ENCODE peak calls at places on chromosomes 12 and 14, in four cellular contexts. One of them, this sample, is unnamed.
A peak's percentile ranks its signal among the peaks of the same experiment; 100 is the strongest.

GRCh38 chr14:23539209-23539866 is 12.2 kb downstream of the ZFHX2 start:
- DNase-seq in left ventricle myocardium inferior: no peak
- DNase-seq in neural progenitor cell: peak; percentile 90
- DNase-seq in BJ: no peak
- DNase-seq in this sample: no peak

GRCh38 chr12:120164293-120164692 is 30.2 kb downstream of the GCN1 start:
- DNase-seq in neural progenitor cell: no peak
- DNase-seq in left ventricle myocardium inferior: no peak
- DNase-seq in BJ: no peak
- DNase-seq in this sample: no peak

GRCh38 chr12:117836476-117836875 is 132.3 kb downstream of the KSR2 start:
- DNase-seq in BJ: no peak
- DNase-seq in neural progenitor cell: no peak
- DNase-seq in left ventricle myocardium inferior: no peak
- DNase-seq in this sample: no peak

GRCh38 chr14:104143521-104144452 is 5.4 kb downstream of the KIF26A start:
- DNase-seq in left ventricle myocardium inferior: no peak
- DNase-seq in neural progenitor cell: no peak
- DNase-seq in BJ: no peak
- DNase-seq in this sample: no peak

GRCh38 chr14:100409016-100409385 is 85.9 kb downstream of the SLC25A47 start:
- DNase-seq in neural progenitor cell: no peak
- DNase-seq in left ventricle myocardium inferior: no peak
- DNase-seq in BJ: no peak
- DNase-seq in this sample: no peak

GRCh38 chr12:117120787-117121186 is 21.6 kb upstream of the TESC start:
- DNase-seq in neural progenitor cell: no peak
- DNase-seq in BJ: no peak
- DNase-seq in left ventricle myocardium inferior: no peak
- DNase-seq in this sample: no peak

GRCh38 chr14:64614992-64615391 is 65.2 kb downstream of the PPP1R36 start:
- DNase-seq in BJ: no peak
- DNase-seq in left ventricle myocardium inferior: no peak
- DNase-seq in neural progenitor cell: no peak
- DNase-seq in this sample: no peak

GRCh38 chr14:66477567-66477966 is 8.6 kb upstream of the CCDC196 start:
- DNase-seq in left ventricle myocardium inferior: no peak
- DNase-seq in BJ: no peak
- DNase-seq in neural progenitor cell: no peak
- DNase-seq in this sample: no peak

GRCh38 chr14:96084796-96085195 is 45.6 kb downstream of the C14orf132 start:
- DNase-seq in neural progenitor cell: no peak
- DNase-seq in left ventricle myocardium inferior: no peak
- DNase-seq in BJ: no peak
- DNase-seq in this sample: no peak

GRCh38 chr12:68790952-68791234 is 17.1 kb upstream of the MDM2 start:
- DNase-seq in left ventricle myocardium inferior: no peak
- DNase-seq in BJ: no peak
- DNase-seq in neural progenitor cell: no peak
- DNase-seq in this sample: no peak

GRCh38 chr14:91113829-91114078 is at the start of gene DGLUCY:
- DNase-seq in left ventricle myocardium inferior: peak; percentile 86
- DNase-seq in neural progenitor cell: no peak
- DNase-seq in BJ: peak; percentile 8
- DNase-seq in this sample: no peak

GRCh38 chr12:57740656-57741412 is 2.3 kb upstream of the AGAP2 start:
- DNase-seq in neural progenitor cell: no peak
- DNase-seq in BJ: no peak
- DNase-seq in left ventricle myocardium inferior: no peak
- DNase-seq in this sample: no peak

GRCh38 chr12:13173537-13173936 is 23.0 kb upstream of the EMP1 start:
- DNase-seq in neural progenitor cell: peak; percentile 50
- DNase-seq in BJ: peak; percentile 88
- DNase-seq in left ventricle myocardium inferior: peak; percentile 55
- DNase-seq in this sample: peak; percentile 83

GRCh38 chr14:58755026-58755929 is 117.5 kb downstream of the DACT1 start:
- DNase-seq in left ventricle myocardium inferior: no peak
- DNase-seq in neural progenitor cell: peak; percentile 16
- DNase-seq in BJ: no peak
- DNase-seq in this sample: no peak

GRCh38 chr12:47079365-47079893 is at the start of gene PCED1B:
- DNase-seq in left ventricle myocardium inferior: peak; percentile 78
- DNase-seq in BJ: no peak
- DNase-seq in neural progenitor cell: peak; percentile 77
- DNase-seq in this sample: no peak

GRCh38 chr12:47078086-47078395 is 1.4 kb upstream of the PCED1B start:
- DNase-seq in left ventricle myocardium inferior: no peak
- DNase-seq in neural progenitor cell: no peak
- DNase-seq in BJ: no peak
- DNase-seq in this sample: no peak

GRCh38 chr12:47075192-47076084 is 4.0 kb upstream of the PCED1B start:
- DNase-seq in neural progenitor cell: no peak
- DNase-seq in BJ: no peak
- DNase-seq in left ventricle myocardium inferior: no peak
- DNase-seq in this sample: no peak

GRCh38 chr12:47078733-47079364 is 572 bp upstream of the PCED1B start:
- DNase-seq in BJ: no peak
- DNase-seq in neural progenitor cell: peak; percentile 34
- DNase-seq in left ventricle myocardium inferior: no peak
- DNase-seq in this sample: no peak

DNA sequence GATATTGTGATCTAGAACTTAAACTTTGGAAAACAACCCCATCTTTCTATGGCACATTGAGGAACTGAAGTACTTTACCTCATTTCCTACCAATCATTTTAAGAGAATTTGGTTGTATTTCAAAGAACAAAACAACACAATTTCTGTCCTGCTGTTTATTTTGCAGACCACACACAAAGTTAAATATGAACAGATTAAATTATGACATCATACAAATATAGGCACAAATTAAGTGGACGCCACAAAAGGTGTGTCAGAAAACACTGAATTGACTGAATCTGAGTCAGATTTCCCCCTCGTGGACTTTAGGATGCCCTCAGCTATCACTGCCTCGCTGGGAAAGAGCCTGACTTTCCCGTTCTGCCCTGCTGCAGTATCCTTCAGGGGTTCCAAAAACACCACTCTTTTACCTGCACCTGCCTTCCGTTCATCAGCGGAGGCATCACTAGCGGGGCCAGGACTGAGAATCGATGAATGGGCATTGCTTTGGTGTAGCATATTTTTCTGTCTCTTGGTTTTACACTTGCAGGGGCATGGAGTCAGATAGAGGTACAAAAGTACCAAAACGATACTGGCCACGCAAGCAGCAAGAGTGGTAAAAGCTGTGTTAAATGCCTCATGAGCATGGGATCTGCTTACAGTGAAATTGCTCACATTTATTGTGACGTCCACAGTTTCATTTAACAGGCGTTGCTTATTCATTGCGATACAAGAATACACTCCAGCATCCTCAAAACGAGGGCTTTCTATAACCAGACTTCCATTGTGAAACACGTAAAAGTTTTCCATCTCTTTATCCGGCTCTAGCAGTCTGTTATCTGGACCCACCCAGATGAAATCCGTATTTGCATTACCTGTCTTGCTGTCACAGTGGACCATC is 2.0 kb upstream of the PCED1B start:
- DNase-seq in left ventricle myocardium inferior: no peak
- DNase-seq in BJ: no peak
- DNase-seq in neural progenitor cell: no peak
- DNase-seq in this sample: no peak
- H3K4me3 ChIP-seq in left ventricle myocardium inferior: peak overlapping the region; percentile 81
- H3K4me3 ChIP-seq in BJ: peak overlapping the region; percentile 75
- H3K4me3 ChIP-seq in neural progenitor cell: no peak overlapping the region
- H3K4me3 ChIP-seq in this sample: peak overlapping the region; percentile 63

DNA sequence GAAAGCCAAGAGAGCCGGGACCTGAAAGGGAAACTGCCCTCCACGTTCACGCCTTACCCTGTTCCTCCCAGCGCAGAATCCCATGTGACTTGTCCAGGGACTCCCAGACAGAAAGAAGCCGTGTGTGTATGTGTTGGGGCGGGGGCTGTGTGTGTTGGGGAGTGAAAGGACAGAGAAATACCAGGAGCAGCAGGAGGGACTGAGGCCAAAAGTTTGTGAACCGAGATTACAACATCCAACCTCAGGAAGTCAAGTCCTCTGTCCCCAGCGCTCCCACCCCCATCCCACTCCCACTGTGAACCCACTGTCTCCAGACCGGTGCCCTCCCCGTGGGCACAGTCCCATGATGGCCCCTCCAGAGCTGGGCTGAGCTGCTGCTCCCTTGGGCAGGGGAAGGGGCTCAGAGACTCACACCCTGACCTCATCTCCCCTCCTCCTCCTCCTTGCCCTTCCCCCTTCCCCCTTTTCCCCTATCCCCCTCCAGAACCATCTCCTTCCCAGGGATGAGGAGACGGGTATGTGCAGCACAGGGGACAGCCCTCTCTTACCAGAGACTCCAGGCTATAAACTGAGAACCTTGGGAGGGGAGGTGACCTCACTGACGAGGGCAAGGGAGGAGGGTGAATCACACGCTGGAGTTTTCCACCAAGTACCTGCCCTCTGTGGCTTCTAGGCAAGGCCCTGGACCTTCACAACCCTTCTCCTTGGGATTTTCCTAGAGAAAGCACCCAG is at the start of gene SLC6A12:
- DNase-seq in neural progenitor cell: peak; percentile 33
- DNase-seq in BJ: no peak
- DNase-seq in left ventricle myocardium inferior: no peak
- DNase-seq in this sample: no peak
- H3K4me3 ChIP-seq in neural progenitor cell: no peak within 1 kb of the TSS
- H3K4me3 ChIP-seq in BJ: no peak within 1 kb of the TSS
- H3K4me3 ChIP-seq in left ventricle myocardium inferior: no peak within 1 kb of the TSS
- H3K4me3 ChIP-seq in this sample: no peak within 1 kb of the TSS

DNA sequence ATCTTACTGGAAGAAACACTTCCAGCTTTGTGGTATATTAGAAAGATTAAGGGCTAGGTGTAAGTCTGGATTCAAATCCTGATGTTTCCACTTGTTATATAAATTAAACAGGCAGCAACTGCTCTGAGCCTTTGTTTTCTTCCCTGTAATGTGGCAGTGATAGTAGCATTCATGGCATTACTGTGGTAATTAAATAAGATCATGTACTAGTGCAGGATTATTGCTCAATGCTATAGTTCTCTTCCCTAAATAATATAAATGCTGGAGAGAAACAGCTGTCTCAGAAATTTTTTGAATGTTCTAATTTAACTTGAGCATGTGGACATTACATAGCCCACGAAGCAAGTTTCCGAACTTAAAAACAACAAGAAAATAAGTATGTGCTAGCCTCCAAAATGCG is 5.4 kb downstream of the TMEM117 start:
- DNase-seq in left ventricle myocardium inferior: no peak
- DNase-seq in neural progenitor cell: no peak
- DNase-seq in BJ: no peak
- DNase-seq in this sample: no peak
- H3K4me3 ChIP-seq in left ventricle myocardium inferior: no peak overlapping the region
- H3K4me3 ChIP-seq in neural progenitor cell: no peak overlapping the region
- H3K4me3 ChIP-seq in BJ: no peak overlapping the region
- H3K4me3 ChIP-seq in this sample: no peak overlapping the region

GRCh38 chr14:105410642-105411016 is 9.0 kb upstream of the MTA1 start:
- DNase-seq in left ventricle myocardium inferior: no peak
- DNase-seq in BJ: no peak
- DNase-seq in neural progenitor cell: no peak
- DNase-seq in this sample: no peak
- H3K4me3 ChIP-seq in left ventricle myocardium inferior: peak overlapping the region; percentile 60
- H3K4me3 ChIP-seq in BJ: no peak overlapping the region
- H3K4me3 ChIP-seq in neural progenitor cell: peak overlapping the region; percentile 42
- H3K4me3 ChIP-seq in this sample: no peak overlapping the region

GRCh38 chr12:86367137-86367536 is 110.9 kb upstream of the MGAT4C start:
- DNase-seq in neural progenitor cell: no peak
- DNase-seq in left ventricle myocardium inferior: no peak
- DNase-seq in BJ: no peak
- DNase-seq in this sample: no peak
- H3K4me3 ChIP-seq in neural progenitor cell: no peak overlapping the region
- H3K4me3 ChIP-seq in left ventricle myocardium inferior: no peak overlapping the region
- H3K4me3 ChIP-seq in BJ: no peak overlapping the region
- H3K4me3 ChIP-seq in this sample: no peak overlapping the region

DNA sequence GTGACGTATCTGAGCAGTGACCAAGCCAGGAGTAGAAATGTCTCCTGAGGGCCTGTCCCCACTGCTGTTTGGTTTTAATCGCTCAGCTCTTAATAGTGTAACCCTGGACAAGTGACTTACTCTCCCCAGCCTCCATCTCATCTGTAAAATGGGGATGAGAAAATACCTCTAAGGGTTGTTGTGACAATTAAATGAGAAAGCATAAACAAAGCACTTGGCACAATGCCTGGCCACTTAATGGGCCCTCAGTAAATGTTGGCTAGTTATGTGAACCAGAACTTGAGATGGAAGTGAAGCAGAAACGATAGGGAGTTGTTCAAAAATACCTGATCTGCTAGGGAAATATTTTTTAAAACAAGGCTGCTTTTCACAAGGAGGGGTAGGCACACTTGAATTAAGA is 58.2 kb downstream of the HMGA2 start:
- DNase-seq in neural progenitor cell: no peak
- DNase-seq in left ventricle myocardium inferior: no peak
- DNase-seq in BJ: no peak
- DNase-seq in this sample: no peak
- H3K4me3 ChIP-seq in neural progenitor cell: no peak overlapping the region
- H3K4me3 ChIP-seq in left ventricle myocardium inferior: peak overlapping the region; percentile 63
- H3K4me3 ChIP-seq in BJ: no peak overlapping the region
- H3K4me3 ChIP-seq in this sample: no peak overlapping the region

DNA sequence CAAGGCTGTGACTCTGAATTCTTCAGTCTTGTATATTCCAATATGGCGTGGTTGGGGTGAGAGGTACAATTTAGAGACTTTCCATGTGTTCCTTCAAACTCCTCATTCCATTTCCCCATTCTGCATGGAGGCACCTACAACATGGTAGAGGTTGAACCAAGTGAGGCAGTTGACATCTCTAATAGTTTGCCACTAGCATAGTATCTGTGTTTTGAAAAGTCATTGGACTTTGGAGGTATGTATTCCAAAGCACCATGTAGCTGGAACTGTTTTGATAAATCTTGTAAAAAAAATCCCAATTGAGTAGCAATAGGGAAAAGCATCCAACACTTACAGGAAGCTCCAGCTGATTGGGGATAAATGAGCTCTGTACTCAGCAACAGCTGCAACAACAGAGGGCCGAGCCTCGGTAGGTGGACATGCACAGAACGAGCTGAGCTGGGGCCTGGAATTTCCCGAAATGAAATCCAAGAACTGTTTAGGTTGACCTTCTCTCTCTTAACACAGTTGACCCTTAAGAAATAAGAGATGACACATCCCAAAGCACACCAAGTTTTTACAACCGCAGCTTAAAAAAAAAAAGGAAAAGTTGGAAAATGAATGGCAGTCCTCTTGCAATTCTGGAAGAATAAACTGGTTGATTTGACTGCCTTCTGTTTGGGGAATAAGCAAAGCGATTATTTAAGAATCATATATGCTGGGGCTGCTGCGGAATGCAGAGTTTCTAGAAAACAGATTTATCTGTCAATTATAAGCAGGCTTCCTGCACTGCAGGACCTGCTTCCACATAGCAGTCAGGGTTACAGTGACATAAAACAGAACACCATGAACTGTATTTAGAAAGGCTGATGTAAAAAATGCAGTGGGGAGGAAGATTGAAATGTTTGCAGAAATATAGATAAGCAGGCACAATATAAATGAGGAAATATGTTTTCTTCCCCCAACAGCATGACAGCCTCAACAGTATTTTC is 194.6 kb upstream of the KRR1 start:
- DNase-seq in neural progenitor cell: no peak
- DNase-seq in BJ: peak; percentile 79
- DNase-seq in left ventricle myocardium inferior: peak; percentile 48
- DNase-seq in this sample: peak; percentile 87
- H3K4me3 ChIP-seq in neural progenitor cell: no peak overlapping the region
- H3K4me3 ChIP-seq in BJ: no peak overlapping the region
- H3K4me3 ChIP-seq in left ventricle myocardium inferior: peak overlapping the region; percentile 33
- H3K4me3 ChIP-seq in this sample: no peak overlapping the region

This sample was measured in AG09309.